ENCODE peak calls at places on chromosomes 5 and 9, in nine cellular contexts. X is pancreas; K is colonic mucosa; J is adrenal gland; H is cardiac muscle cell; W is A549; U is heart right ventricle; L is GM23338; G is CD8-positive, alpha-beta T cell. N is an unnamed sample.
A peak's percentile ranks its signal among the peaks of the same experiment; 100 is the strongest.

GRCh38 chr9:19660019-19660418 is 128.8 kb downstream of the SLC24A2 start:
- DNase-seq in L (no peak), G (no peak), U (no peak), K (no peak), J (no peak), W (no peak), H (no peak), X (no peak), N (no peak)

GRCh38 chr9:137550958-137551655 is 572 bp upstream of the MRPL41 start:
- DNase-seq in G (no peak), X (peak; percentile 78), U (no peak), L (peak; percentile 93), K (no peak), W (peak; percentile 77), H (no peak), J (peak; percentile 74), N (peak; percentile 74)

GRCh38 chr5:158384535-158385421 is 525.8 kb upstream of the CLINT1 start:
- DNase-seq in X (no peak), J (peak; percentile 23), L (no peak), H (peak; percentile 88), G (no peak), K (no peak), U (no peak), W (peak; percentile 35), N (no peak)

GRCh38 chr5:92332039-92332438 is 948.9 kb upstream of the ARRDC3 start:
- DNase-seq in U (no peak), W (peak; percentile 26), K (no peak), J (no peak), H (no peak), L (no peak), G (no peak), X (no peak), N (no peak)

GRCh38 chr5:133079048-133079447 is 27.2 kb downstream of the HSPA4 start:
- DNase-seq in U (no peak), G (no peak), K (no peak), H (peak; percentile 8), L (no peak), X (no peak), J (no peak), W (no peak), N (no peak)

GRCh38 chr5:80799041-80799440 is 144.3 kb upstream of the DHFR start:
- DNase-seq in X (no peak), L (no peak), K (no peak), G (no peak), W (no peak), H (peak; percentile 28), U (no peak), J (no peak), N (no peak)

GRCh38 chr5:132459031-132459982 is 31.3 kb downstream of the IRF1 start:
- DNase-seq in K (no peak), W (no peak), X (no peak), H (peak; percentile 73), G (no peak), U (no peak), L (no peak), J (peak; percentile 25), N (peak; percentile 80)

GRCh38 chr5:43320846-43321245 is 7.6 kb upstream of the HMGCS1 start:
- DNase-seq in U (no peak), W (no peak), H (no peak), G (no peak), L (no peak), J (no peak), K (no peak), X (no peak), N (no peak)

GRCh38 chr5:27241564-27242257 is 203.3 kb upstream of the CDH9 start:
- DNase-seq in U (no peak), G (no peak), L (no peak), H (peak; percentile 97), K (no peak), W (peak; percentile 59), J (no peak), X (no peak), N (no peak)

GRCh38 chr9:38012767-38013450 is 56.1 kb downstream of the SHB start:
- DNase-seq in K (no peak), H (no peak), L (no peak), X (no peak), J (no peak), W (no peak), G (no peak), U (no peak), N (no peak)

GRCh38 chr9:6367128-6367741 is 39.1 kb downstream of the TPD52L3 start:
- DNase-seq in G (no peak), W (no peak), X (no peak), J (no peak), U (no peak), H (peak; percentile 29), L (no peak), K (no peak), N (no peak)

GRCh38 chr9:78103971-78104433 is 72.4 kb upstream of the GNAQ start:
- DNase-seq in L (no peak), H (no peak), U (no peak), G (no peak), J (no peak), K (no peak), W (no peak), X (no peak), N (no peak)

GRCh38 chr5:157350939-157351338 is 85.0 kb downstream of the CYFIP2 start:
- DNase-seq in J (no peak), G (no peak), H (peak; percentile 23), W (no peak), U (no peak), L (no peak), K (no peak), X (no peak), N (no peak)

GRCh38 chr5:14706615-14707021 is 42.1 kb downstream of the OTULIN start:
- DNase-seq in L (no peak), J (no peak), X (no peak), W (no peak), K (no peak), H (peak; percentile 65), G (no peak), U (no peak), N (no peak)

GRCh38 chr9:125960631-125961030 is 213.5 kb downstream of the PBX3 start:
- DNase-seq in H (no peak), J (no peak), X (no peak), G (no peak), L (no peak), K (no peak), W (no peak), U (no peak), N (no peak)

GRCh38 chr9:137296214-137297059 is 5.6 kb downstream of the NRARP start:
- DNase-seq in L (no peak), H (peak; percentile 90), G (no peak), W (peak; percentile 61), J (no peak), X (peak; percentile 87), U (peak; percentile 93), K (peak; percentile 85), N (peak; percentile 89)

GRCh38 chr9:34123682-34124081 is 2.8 kb downstream of the DCAF12 start:
- DNase-seq in W (no peak), X (no peak), K (peak; percentile 26), H (no peak), J (peak; percentile 63), L (no peak), U (peak; percentile 22), G (no peak), N (no peak)

DNA sequence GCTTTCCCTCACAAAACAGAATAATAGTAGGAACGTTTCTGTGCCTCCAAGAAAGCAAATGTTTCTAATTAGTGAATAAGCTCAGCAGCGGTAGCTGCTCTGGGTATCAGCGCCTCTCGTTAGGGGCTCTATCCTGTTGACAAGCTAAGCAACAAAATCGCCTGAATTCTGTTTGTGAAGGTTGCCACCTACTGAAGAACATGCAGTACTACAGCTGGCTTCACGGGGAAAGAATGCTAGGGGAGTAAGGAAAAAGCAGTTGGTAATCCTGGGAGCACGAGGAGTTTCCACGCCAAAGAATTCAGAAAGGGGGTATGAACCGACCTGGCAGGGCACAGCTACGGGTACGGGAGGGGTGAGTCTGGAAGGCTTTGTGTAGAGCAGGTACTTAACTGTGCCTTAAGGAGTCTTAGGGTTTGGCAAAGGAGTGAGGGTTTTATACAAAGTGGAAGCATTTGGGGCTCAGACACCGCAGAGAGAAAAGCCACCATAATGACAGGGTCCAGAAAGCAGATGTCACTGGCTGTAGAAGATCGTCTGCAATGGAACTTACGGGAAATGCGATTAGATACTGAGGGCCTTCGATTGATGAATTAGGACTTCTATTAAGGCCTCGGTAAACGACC is 171.7 kb downstream of the TTC39B start:
- DNase-seq in K (peak; percentile 58), H (peak; percentile 86), G (no peak), L (peak; percentile 95), W (peak; percentile 72), J (peak; percentile 42), U (peak; percentile 47), X (peak; percentile 24), N (peak; percentile 51)
- H3K4me3 ChIP-seq in K (no peak overlapping the region), H (no peak overlapping the region), G (no peak overlapping the region), L (no peak overlapping the region), W (peak overlapping the region; percentile 26), J (no peak overlapping the region), U (no peak overlapping the region), X (no peak overlapping the region), N (no peak overlapping the region)

GRCh38 chr9:3477236-3477834 is 48.5 kb downstream of the RFX3 start:
- DNase-seq in U (no peak), X (no peak), J (no peak), W (no peak), K (no peak), L (no peak), H (no peak), G (no peak), N (no peak)

GRCh38 chr9:3480353-3480655 is 45.5 kb downstream of the RFX3 start:
- DNase-seq in K (no peak), G (no peak), H (no peak), W (no peak), J (no peak), U (no peak), L (peak; percentile 36), X (no peak), N (no peak)

GRCh38 chr9:3482578-3482977 is 43.2 kb downstream of the RFX3 start:
- DNase-seq in K (no peak), J (no peak), X (no peak), W (no peak), G (no peak), U (no peak), L (no peak), H (no peak), N (no peak)

GRCh38 chr9:3478549-3478953 is 47.2 kb downstream of the RFX3 start:
- DNase-seq in W (no peak), G (no peak), U (no peak), X (no peak), L (peak; percentile 37), H (peak; percentile 61), J (no peak), K (no peak), N (no peak)

GRCh38 chr9:3479516-3480352 is 46.1 kb downstream of the RFX3 start:
- DNase-seq in X (no peak), L (no peak), H (no peak), G (no peak), U (no peak), K (no peak), J (no peak), W (no peak), N (no peak)
- H3K27ac ChIP-seq in X (no peak overlapping the region), L (peak overlapping the region; percentile 18), H (no peak overlapping the region), G (no peak overlapping the region), U (peak overlapping the region; percentile 19), K (no peak overlapping the region), J (no peak overlapping the region), W (no peak overlapping the region), N (no peak overlapping the region)

GRCh38 chr5:141382469-141383294 is at the start of gene PCDHGA7:
- DNase-seq in H (peak; percentile 38), L (no peak), X (no peak), W (peak; percentile 67), G (no peak), K (no peak), J (no peak), U (no peak), N (no peak)
- TF ChIP-seq CTCF in H (peak; percentile 33), L (no peak), X (no peak), W (peak; percentile 80), G (no peak), K (no peak), J (no peak), U (no peak), N (no peak)

GRCh38 chr9:134268308-134268724 is 57.9 kb upstream of the RXRA start:
- DNase-seq in G (no peak), L (no peak), U (no peak), H (no peak), W (no peak), X (peak; percentile 11), J (no peak), K (peak; percentile 32), N (no peak)
- H3K4me3 ChIP-seq in G (no peak overlapping the region), L (no peak overlapping the region), U (no peak overlapping the region), H (no peak overlapping the region), W (no peak overlapping the region), X (no peak overlapping the region), J (no peak overlapping the region), K (no peak overlapping the region), N (no peak overlapping the region)

N was measured in right lobe of liver.